ENCODE peak calls at places on chromosomes 5 and 9, in six cellular contexts. E, C, M, V, Y and W are unnamed samples.

GRCh38 chr5:90056911-90057705 is 352.4 kb downstream of the CETN3 start:
- DNase-seq in E (no peak), V (no peak), M (no peak), Y (peak), C (no peak), W (peak)

GRCh38 chr5:78835176-78835575 is 149.9 kb downstream of the ARSB start:
- DNase-seq in E (no peak), V (no peak), Y (no peak), C (no peak), M (no peak), W (no peak)

GRCh38 chr5:81408496-81408895 is 14.6 kb upstream of the ACOT12 start:
- DNase-seq in M (no peak), V (no peak), E (no peak), Y (no peak), C (no peak), W (peak)

GRCh38 chr5:84332106-84332505 is 52.6 kb downstream of the EDIL3 start:
- DNase-seq in C (no peak), M (no peak), V (no peak), E (no peak), Y (no peak), W (no peak)

GRCh38 chr5:165497707-165498106 is 1992.3 kb downstream of the MAT2B start:
- DNase-seq in C (peak), Y (peak), M (no peak), V (no peak), E (no peak), W (no peak)

GRCh38 chr9:120578614-120579013 is 1.4 kb downstream of the CDK5RAP2 start:
- DNase-seq in E (no peak), C (no peak), M (no peak), V (no peak), Y (no peak), W (no peak)

GRCh38 chr9:120650352-120650751 is 63.9 kb downstream of the MEGF9 start:
- DNase-seq in M (no peak), E (no peak), V (no peak), C (no peak), Y (no peak), W (no peak)

GRCh38 chr9:114149765-114150340 is 5.5 kb upstream of the COL27A1 start:
- DNase-seq in Y (no peak), M (no peak), E (no peak), C (no peak), V (no peak), W (no peak)

GRCh38 chr5:54066433-54066832 is 243.9 kb downstream of the ARL15 start:
- DNase-seq in Y (no peak), E (no peak), V (no peak), M (no peak), C (no peak), W (no peak)
- TF ChIP-seq CTCF in Y (no peak), E (no peak), V (no peak), M (no peak), C (no peak), W (no peak)

GRCh38 chr9:35730486-35730854 is 1.5 kb downstream of the TLN1 start:
- DNase-seq in C (no peak), M (no peak), V (no peak), E (no peak), Y (no peak), W (no peak)

GRCh38 chr9:35731415-35732184 is 395 bp downstream of the TLN1 start:
- DNase-seq in M (no peak), V (no peak), Y (no peak), E (peak), C (no peak), W (no peak)

GRCh38 chr9:35733109-35733541 is 659 bp downstream of the CREB3 start:
- DNase-seq in Y (peak), E (no peak), V (peak), C (peak), M (no peak), W (peak)

GRCh38 chr9:35734096-35734495 is 1.6 kb downstream of the CREB3 start:
- DNase-seq in C (no peak), Y (no peak), V (no peak), E (no peak), M (no peak), W (no peak)

DNA sequence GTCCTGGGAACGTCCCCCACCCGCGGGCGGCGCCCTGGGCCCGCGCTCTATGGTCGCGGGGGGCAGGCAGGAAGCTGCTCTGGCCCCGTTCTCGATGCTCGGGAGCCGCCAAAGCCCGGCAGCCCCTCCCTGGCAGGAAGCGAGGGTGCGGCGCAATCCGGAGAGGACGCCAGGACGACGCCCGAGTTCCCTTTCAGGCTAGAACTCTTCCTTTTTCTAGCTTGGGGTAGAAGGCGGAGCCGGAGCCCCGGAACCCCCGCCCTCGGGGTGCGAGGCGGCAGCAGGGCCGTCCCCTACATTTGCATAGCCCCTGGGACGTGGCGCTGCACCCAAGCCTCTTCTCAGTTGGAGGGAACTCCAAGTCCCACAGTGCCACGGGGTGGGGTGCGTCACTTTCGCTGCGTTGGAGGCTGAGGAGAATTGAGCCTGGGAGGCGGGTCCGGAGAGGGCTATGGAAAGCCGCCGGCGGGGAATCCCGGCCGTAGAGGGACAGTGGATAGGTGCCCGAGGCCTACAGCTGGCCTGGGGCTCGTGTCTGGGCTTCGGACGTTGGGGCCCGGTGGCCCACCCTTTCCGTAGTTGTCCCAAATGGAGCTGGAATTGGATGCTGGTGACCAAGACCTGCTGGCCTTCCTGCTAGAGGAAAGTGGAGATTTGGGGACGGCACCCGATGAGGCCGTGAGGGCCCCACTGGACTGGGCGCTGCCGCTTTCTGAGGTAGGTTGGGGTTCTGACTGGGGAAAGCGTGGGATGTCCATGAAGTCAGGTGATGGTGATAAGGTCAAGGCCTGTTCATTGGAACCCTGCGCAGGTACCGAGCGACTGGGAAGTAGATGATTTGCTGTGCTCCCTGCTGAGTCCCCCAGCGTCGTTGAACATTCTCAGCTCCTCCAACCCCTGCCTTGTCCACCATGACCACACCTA is at the start of the genes CREB3 and TLN1:
- DNase-seq in C (peak), M (peak), Y (peak), V (peak), E (peak), W (peak)
- TF ChIP-seq CTCF in C (peak), M (no peak), Y (no peak), V (no peak), E (no peak), W (no peak)

GRCh38 chr5:72324186-72324825 is 4.1 kb downstream of the PTCD2 start:
- DNase-seq in E (no peak), Y (peak), M (no peak), V (no peak), C (no peak), W (no peak)

GRCh38 chr5:72325566-72326297 is 5.6 kb downstream of the PTCD2 start:
- DNase-seq in Y (peak), C (no peak), E (no peak), V (no peak), M (peak), W (peak)

GRCh38 chr5:72314571-72315172 is 5.4 kb downstream of the MRPS27 start:
- DNase-seq in V (no peak), M (no peak), E (no peak), Y (peak), C (no peak), W (peak)

DNA sequence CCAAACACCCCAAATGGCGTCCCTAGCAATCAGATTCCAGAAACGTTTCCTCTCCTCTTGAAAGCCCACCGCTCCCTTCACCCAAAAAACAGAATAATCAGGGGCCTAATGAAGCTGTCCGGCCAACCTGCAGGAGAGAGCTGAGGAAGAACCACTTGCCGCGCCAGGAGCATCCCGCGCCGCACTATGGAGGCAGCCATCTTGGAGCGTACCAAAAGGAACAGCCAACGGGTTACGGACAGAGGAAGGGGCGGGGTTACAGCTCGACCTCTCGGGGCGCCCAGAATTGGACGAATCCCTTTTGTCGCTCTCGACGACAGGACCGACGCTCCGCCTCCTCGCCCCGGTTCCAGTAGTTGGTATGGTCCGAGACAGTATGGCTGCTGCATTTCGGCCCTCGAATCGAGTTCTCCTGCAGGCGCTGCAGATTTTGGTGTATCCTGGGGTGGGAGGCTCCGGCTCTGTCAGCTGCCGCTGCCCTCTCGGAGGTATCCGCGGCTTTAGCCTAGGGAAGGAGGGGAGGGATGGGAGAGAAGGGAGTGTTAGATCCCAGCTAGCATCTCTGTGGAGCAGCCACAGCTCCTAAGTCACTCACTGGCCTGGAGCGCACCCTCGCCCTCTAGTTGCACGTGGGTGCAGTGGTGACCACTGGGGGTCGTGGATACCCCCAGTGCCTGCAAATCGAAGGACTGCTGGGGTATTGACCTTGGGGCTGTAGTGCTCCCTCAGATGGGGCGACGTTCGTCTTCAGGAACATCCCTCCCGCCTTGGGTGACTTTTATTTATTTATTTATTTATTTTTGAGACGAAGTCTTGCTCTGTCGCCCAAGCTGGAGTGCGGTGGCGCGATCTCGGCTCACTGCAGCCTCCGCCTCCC is at the start of the genes MRPS27 and PTCD2:
- DNase-seq in M (peak), Y (peak), C (peak), V (peak), E (peak), W (peak)
- TF ChIP-seq CTCF in M (no peak), Y (no peak), C (peak), V (no peak), E (no peak), W (peak)

GRCh38 chr9:93650448-93650847 is 74.1 kb downstream of the PHF2 start:
- DNase-seq in M (no peak), C (no peak), Y (no peak), E (no peak), V (no peak), W (no peak)

GRCh38 chr9:93649610-93650261 is 73.4 kb downstream of the PHF2 start:
- DNase-seq in E (no peak), Y (no peak), M (peak), V (no peak), C (no peak), W (no peak)

GRCh38 chr9:93648181-93648580 is 71.8 kb downstream of the PHF2 start:
- DNase-seq in E (no peak), C (no peak), V (no peak), M (no peak), Y (no peak), W (no peak)

GRCh38 chr9:93646640-93647178 is 70.3 kb downstream of the PHF2 start:
- DNase-seq in Y (no peak), V (no peak), C (no peak), M (no peak), E (no peak), W (no peak)

GRCh38 chr9:93648836-93649235 is 72.5 kb downstream of the PHF2 start:
- DNase-seq in V (no peak), C (no peak), E (no peak), M (no peak), Y (no peak), W (no peak)
- TF ChIP-seq CTCF in V (no peak), C (no peak), E (no peak), M (no peak), Y (no peak), W (no peak)

GRCh38 chr9:1941989-1942388 is 73.2 kb upstream of the SMARCA2 start:
- DNase-seq in V (no peak), M (peak), C (no peak), Y (no peak), E (no peak), W (peak)
- TF ChIP-seq CTCF in V (no peak), M (peak), C (peak), Y (peak), E (no peak), W (peak)

GRCh38 chr5:139841549-139841948 is 45.9 kb downstream of the PSD2 start:
- DNase-seq in E (no peak), C (no peak), V (no peak), M (no peak), Y (no peak), W (no peak)
- TF ChIP-seq CTCF in E (no peak), C (no peak), V (no peak), M (no peak), Y (no peak), W (no peak)

DNA sequence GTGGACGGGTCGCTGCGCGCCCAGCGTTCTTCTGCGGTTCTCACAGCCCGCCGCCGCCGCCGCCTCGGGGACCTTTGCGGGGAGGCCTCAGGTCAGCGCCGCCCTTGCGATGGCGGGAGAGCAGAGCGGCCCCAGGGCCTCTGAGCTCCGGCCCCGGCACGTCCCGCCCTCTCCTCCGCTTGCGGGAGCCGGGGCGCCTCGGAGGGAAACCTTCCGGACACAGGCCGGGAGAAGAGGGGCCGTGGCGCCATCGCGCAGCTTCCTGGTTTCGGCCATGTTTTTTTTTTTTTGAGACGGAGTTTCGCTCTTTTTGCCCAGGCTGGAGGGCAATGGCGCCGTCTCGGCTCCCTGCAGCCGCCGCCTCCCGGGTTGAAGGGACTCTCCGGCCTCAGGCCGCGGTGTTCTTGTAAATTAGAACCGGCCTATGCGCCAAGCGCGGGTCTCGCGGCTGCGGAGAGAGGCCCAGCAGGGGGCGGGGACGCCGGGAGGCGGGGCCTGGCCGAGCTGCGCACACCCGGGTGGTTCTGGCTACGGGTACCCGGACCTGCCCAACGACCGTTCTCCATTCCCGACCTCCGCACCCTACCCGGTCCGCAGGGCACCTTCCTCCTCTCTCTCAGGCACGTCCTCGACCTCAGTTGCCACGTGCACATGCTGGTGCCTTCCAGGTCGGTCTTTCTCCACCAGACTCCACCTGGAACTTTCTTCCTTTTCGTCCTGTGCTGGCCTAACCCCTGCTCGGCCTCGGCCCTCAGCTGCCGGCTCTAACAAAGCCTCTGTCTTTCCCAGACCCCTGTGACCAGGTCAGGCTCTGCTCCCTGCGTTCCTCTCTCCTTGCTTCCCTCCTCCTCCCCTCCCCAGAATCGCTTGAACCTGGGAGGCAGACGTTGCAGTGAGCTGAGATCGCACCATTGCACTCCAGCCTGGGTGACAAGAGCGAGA is 28.8 kb upstream of the MGAT1 start:
- DNase-seq in C (peak), E (peak), V (peak), Y (peak), M (peak), W (peak)
- TF ChIP-seq CTCF in C (peak), E (peak), V (no peak), Y (no peak), M (no peak), W (no peak)